ENCODE peak calls at places on chromosome X, in ten cellular contexts. M is BE2C, X is stomach, P is prostate gland, T is tibial artery, Y is tibial nerve, D is cardiac fibroblast, C is activated B cell treated with CpG ODN at 0.5 μM for 24 hours, B is spleen, G is pancreas. I is an unnamed sample.

GRCh38 chrX:17674611-17675010 is 62.7 kb upstream of the SCML1 start:
- DNase-seq in D (no peak), T (no peak), C (no peak), P (no peak), B (no peak), G (no peak), M (no peak), Y (no peak), X (no peak), I (no peak)

GRCh38 chrX:150364347-150365050 is 1.4 kb downstream of the MAMLD1 start:
- DNase-seq in Y (peak), D (no peak), M (no peak), P (no peak), T (peak), X (no peak), C (peak), G (peak), B (peak), I (no peak)

GRCh38 chrX:150429577-150429976 is 66.5 kb downstream of the MAMLD1 start:
- DNase-seq in Y (no peak), D (peak), P (no peak), X (no peak), T (no peak), C (no peak), G (no peak), B (no peak), M (no peak), I (no peak)

GRCh38 chrX:28058906-28059305 is 77.7 kb upstream of the DCAF8L1 start:
- DNase-seq in M (peak), G (no peak), X (no peak), P (no peak), C (no peak), T (no peak), B (no peak), Y (no peak), D (peak), I (no peak)

GRCh38 chrX:115357316-115357715 is 67.8 kb downstream of the LUZP4 start:
- DNase-seq in T (no peak), D (peak), G (no peak), C (no peak), Y (no peak), P (no peak), M (no peak), B (no peak), X (no peak), I (no peak)

GRCh38 chrX:116526010-116526409 is 63.2 kb upstream of the CT83 start:
- DNase-seq in M (no peak), P (no peak), T (no peak), G (no peak), X (no peak), Y (no peak), B (no peak), C (no peak), D (no peak), I (no peak)

GRCh38 chrX:44314259-44314734 is 29.2 kb downstream of the EFHC2 start:
- DNase-seq in P (no peak), G (no peak), T (no peak), D (peak), B (peak), Y (no peak), X (peak), M (peak), C (peak), I (no peak)

GRCh38 chrX:108072746-108073145 is 18.6 kb downstream of the PSMD10 start:
- DNase-seq in T (no peak), X (no peak), P (no peak), G (no peak), B (no peak), C (no peak), Y (no peak), D (peak), M (no peak), I (no peak)

GRCh38 chrX:99938464-99938863 is 471.6 kb downstream of the PCDH19 start:
- DNase-seq in T (no peak), M (no peak), P (no peak), Y (no peak), G (no peak), B (peak), D (no peak), C (no peak), X (no peak), I (no peak)

GRCh38 chrX:40098264-40099045 is 697 bp upstream of the BCOR start:
- DNase-seq in C (peak), Y (no peak), B (peak), X (no peak), P (peak), G (peak), T (no peak), D (peak), M (peak), I (peak)

GRCh38 chrX:102950908-102951866 is 14.1 kb downstream of the RAB40AL start:
- DNase-seq in T (no peak), P (peak), B (no peak), D (peak), C (peak), G (peak), M (peak), Y (peak), X (peak), I (peak)

GRCh38 chrX:97290199-97290598 is 406.5 kb downstream of the RPA4 start:
- DNase-seq in Y (no peak), C (no peak), B (no peak), X (no peak), T (no peak), P (no peak), D (peak), G (no peak), M (no peak), I (no peak)

GRCh38 chrX:133215747-133216146 is 2.4 kb downstream of the TFDP3 start:
- DNase-seq in T (no peak), M (peak), B (no peak), G (no peak), P (no peak), C (no peak), X (no peak), Y (no peak), D (peak), I (no peak)

GRCh38 chrX:11097920-11098319 is 13.2 kb upstream of the HCCS start:
- DNase-seq in D (no peak), Y (no peak), P (no peak), B (no peak), M (no peak), C (no peak), G (no peak), X (no peak), T (no peak), I (no peak)

GRCh38 chrX:39795591-39795990 is 302.2 kb downstream of the BCOR start:
- DNase-seq in Y (no peak), D (no peak), P (no peak), B (no peak), T (no peak), M (no peak), X (no peak), G (no peak), C (no peak), I (no peak)

GRCh38 chrX:10015711-10016515 is 48.8 kb downstream of the CLDN34 start:
- DNase-seq in B (peak), T (peak), C (peak), G (peak), M (no peak), D (no peak), X (no peak), Y (no peak), P (peak), I (no peak)

GRCh38 chrX:12443534-12444098 is 305.3 kb downstream of the FRMPD4 start:
- DNase-seq in B (no peak), D (no peak), M (no peak), T (no peak), Y (no peak), C (no peak), P (no peak), G (no peak), X (no peak), I (no peak)

GRCh38 chrX:1327651-1328304 is 8.8 kb upstream of the IL3RA start:
- DNase-seq in P (no peak), M (no peak), D (no peak), C (no peak), B (no peak), G (no peak), Y (no peak), T (no peak), X (no peak), I (no peak)

GRCh38 chrX:72568406-72569092 is 4.1 kb downstream of the HDAC8 start:
- DNase-seq in Y (no peak), P (no peak), G (no peak), C (no peak), X (no peak), M (no peak), B (no peak), D (peak), T (no peak), I (no peak)

GRCh38 chrX:40434947-40435346 is 145.8 kb upstream of the ATP6AP2 start:
- DNase-seq in P (peak), G (no peak), C (no peak), Y (no peak), T (no peak), B (no peak), X (no peak), D (peak), M (peak), I (no peak)

GRCh38 chrX:30085571-30085970 is 129.8 kb upstream of the MAGEB2 start:
- DNase-seq in D (no peak), T (no peak), Y (no peak), M (no peak), C (no peak), B (no peak), G (no peak), P (no peak), X (no peak), I (no peak)

GRCh38 chrX:119647552-119648420 is 41.6 kb upstream of the NKRF start:
- DNase-seq in Y (no peak), X (no peak), C (no peak), B (no peak), P (no peak), G (no peak), T (no peak), D (no peak), M (no peak), I (peak)

GRCh38 chrX:140661657-140662056 is 47.9 kb upstream of the LINC00632 start:
- DNase-seq in Y (no peak), D (peak), T (no peak), X (no peak), B (no peak), P (no peak), M (no peak), G (no peak), C (no peak), I (no peak)

DNA sequence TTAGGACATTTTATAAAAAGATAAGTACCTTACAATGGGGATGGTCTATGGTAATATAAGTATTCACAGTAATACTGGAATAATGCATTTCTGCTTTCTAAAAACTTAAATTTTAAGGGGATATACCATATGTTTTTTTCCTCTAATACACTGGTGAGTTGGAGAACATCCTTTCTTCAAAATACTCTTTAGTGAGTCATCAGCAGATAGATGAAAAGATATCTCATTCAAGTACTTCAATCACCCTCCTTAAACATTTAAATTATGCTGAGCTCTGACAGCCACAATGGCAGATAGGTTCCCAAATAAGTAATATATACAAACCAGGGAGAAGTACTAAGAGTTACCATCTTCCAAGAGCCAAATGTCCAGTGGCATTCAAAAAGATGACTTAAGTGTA is 52.3 kb downstream of the AMMECR1 start:
- DNase-seq in M (no peak), P (no peak), G (no peak), B (no peak), Y (no peak), T (no peak), X (no peak), D (no peak), C (no peak), I (no peak)
- TF ChIP-seq CTCF in M (no peak), P (no peak), G (no peak), B (no peak), Y (no peak), T (no peak), X (no peak), D (no peak), C (no peak), I (no peak)

DNA sequence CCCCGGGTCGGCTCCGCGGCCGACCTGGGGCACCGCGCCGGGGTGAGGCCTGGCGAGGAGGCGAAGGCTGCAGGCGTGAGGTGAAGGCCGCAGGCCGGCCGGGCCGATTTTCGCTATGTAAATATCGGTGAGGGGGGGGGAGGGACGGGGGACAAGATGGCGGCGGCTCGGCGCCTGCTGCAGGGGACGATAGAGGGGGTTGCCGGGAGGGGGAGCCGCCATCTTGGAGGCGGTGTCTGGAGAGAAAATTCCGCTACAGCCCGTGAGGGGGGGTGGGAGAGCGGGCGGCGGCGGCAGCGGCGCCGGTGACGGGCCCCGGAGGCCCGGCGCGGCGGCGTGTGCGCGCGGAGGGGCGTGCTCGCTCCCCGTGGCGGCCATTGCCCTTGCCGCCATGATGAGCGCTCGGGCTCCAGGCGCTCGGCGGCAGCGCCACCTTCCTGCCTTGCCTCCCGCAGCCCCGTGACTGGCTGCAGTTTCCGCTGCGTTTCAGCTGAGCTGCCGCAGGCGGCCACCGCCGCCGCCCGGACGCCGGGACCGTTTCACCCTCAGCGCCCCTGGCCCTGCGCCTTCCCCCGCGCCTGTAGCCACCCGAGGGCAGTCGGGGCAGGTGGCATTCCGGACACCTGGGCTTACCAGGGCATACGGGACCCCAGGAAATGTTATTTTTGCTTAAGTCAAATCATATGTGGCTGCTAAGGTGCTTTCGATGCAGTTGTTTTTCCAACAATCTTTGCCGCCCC is 692 bp downstream of the ZFX start:
- DNase-seq in M (peak), T (peak), D (peak), Y (peak), B (peak), C (peak), P (peak), G (peak), X (peak), I (peak)
- TF ChIP-seq CTCF in M (no peak), T (peak), D (no peak), Y (peak), B (peak), C (no peak), P (peak), G (peak), X (peak), I (peak)

DNA sequence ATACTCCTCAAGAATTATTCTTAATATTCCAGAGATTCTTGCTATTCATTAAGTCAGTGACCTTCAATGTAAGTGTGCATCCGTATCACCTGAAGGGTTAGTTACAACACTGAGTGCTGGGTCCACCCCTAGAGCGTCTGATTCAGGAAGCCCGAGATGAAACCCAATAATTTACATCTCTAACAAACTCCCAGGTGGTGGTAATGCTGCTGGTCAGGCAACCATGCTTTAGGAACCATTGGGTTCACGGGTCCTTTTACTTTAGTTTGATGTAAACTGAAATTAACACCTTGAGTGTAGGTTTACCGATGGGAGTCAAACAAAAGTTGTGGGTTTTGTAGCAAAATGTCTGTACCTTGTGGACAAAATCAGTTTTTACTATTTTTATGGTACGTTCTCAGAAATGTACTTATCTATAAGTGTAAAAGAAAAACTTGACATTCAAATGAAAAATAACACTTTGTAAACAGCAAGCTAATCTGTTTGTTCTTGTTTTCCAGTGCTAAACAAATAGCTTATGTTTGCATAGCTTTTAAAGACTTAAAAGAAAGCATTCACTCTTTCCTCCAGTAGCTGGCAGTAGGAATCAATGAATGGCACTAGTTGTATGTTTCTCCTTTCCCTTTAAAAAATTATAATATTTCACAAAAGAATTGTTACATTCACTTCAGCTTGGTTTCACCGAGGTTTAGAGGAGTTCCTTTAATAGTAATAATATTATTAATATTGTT is 32.7 kb downstream of the ACE2 start:
- DNase-seq in M (no peak), P (no peak), X (no peak), D (peak), Y (no peak), T (no peak), B (no peak), C (no peak), G (no peak), I (no peak)
- TF ChIP-seq CTCF in M (peak), P (peak), X (peak), D (peak), Y (no peak), T (no peak), B (no peak), C (no peak), G (no peak), I (no peak)

DNA sequence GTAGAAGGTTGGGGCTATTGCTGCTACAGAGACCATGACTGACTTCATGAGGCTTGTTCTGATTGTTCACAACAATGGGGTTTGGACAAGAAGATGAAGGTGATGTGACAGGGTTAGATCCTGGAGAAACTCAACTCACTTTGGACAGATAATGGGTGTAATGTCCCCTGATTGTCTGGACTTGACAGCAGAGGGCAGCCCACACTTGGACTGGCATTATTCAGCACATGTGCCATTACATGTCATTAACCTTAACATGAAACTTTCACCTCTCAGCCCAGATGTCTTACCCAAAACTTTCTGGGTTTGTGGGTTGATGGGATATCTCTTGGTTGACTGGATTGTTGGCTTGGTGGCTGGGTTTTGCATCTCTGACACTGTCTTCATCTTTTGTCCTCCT is 101.5 kb downstream of the MXRA5 start:
- DNase-seq in T (no peak), B (no peak), G (no peak), Y (no peak), D (peak), P (no peak), M (no peak), X (no peak), C (no peak), I (no peak)
- TF ChIP-seq CTCF in T (peak), B (peak), G (no peak), Y (no peak), D (no peak), P (no peak), M (no peak), X (no peak), C (no peak), I (no peak)

GRCh38 chrX:131812847-131813825 is 210.0 kb upstream of the STK26 start:
- DNase-seq in Y (no peak), C (peak), M (no peak), D (peak), P (no peak), B (peak), T (peak), G (peak), X (peak), I (peak)
- TF ChIP-seq CTCF in Y (peak), C (no peak), M (no peak), D (no peak), P (no peak), B (peak), T (no peak), G (peak), X (peak), I (peak)

DNA sequence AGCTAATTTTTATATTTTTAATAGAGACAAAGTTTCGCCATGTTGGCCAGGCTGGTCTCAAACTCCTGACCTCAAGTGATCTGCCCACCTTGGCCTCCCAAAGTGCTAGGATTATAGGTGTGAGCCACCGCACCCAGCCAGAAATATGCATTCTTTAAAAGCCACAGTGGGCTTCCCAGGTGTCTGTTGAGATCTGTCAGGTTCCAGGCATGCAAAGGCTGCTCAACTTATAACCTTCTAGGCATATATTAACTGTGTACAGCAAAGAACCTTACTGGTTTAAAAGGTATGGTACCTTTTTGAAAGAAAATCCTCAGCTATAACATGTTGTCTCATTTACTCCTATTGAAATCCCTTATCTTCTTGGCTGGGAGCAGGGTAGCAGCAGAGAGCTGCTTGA is 42.5 kb downstream of the JADE3 start:
- DNase-seq in Y (no peak), X (no peak), T (no peak), D (no peak), B (no peak), M (no peak), P (no peak), G (no peak), C (no peak), I (no peak)
- TF ChIP-seq CTCF in Y (no peak), X (no peak), T (no peak), D (no peak), B (no peak), M (no peak), P (no peak), G (no peak), C (no peak), I (no peak)